ENCODE peak calls at places on chromosome 18, in seven cellular contexts. One of them, this sample, is unnamed.
A peak's percentile ranks its signal among the peaks of the same experiment; 100 is the strongest.

GRCh38 chr18:52340466-52341378 is 725 bp downstream of the DCC start:
- DNase-seq in fibroblast of lung: peak; percentile 21
- DNase-seq in endothelial cell: no peak
- DNase-seq in stimulated activated CD4-positive, alpha-beta T cell treated with anti-CD3 and anti-CD28 coated beads, Interleukin-4, amount 100 ng/mL, for 24 hours: no peak
- DNase-seq in neural progenitor cell: peak; percentile 16
- DNase-seq in GM12891: no peak
- DNase-seq in GM03348: no peak
- DNase-seq in this sample: no peak

GRCh38 chr18:57516068-57516467 is 70.4 kb downstream of the FECH start:
- DNase-seq in fibroblast of lung: no peak
- DNase-seq in endothelial cell: no peak
- DNase-seq in stimulated activated CD4-positive, alpha-beta T cell treated with anti-CD3 and anti-CD28 coated beads, Interleukin-4, amount 100 ng/mL, for 24 hours: no peak
- DNase-seq in neural progenitor cell: no peak
- DNase-seq in GM12891: no peak
- DNase-seq in GM03348: no peak
- DNase-seq in this sample: no peak

GRCh38 chr18:23331091-23331920 is 121.8 kb upstream of the RIOK3 start:
- DNase-seq in fibroblast of lung: no peak
- DNase-seq in endothelial cell: no peak
- DNase-seq in stimulated activated CD4-positive, alpha-beta T cell treated with anti-CD3 and anti-CD28 coated beads, Interleukin-4, amount 100 ng/mL, for 24 hours: no peak
- DNase-seq in neural progenitor cell: no peak
- DNase-seq in GM12891: no peak
- DNase-seq in GM03348: no peak
- DNase-seq in this sample: no peak

GRCh38 chr18:78624646-78625279 is 354.9 kb upstream of the SALL3 start:
- DNase-seq in fibroblast of lung: no peak
- DNase-seq in endothelial cell: no peak
- DNase-seq in stimulated activated CD4-positive, alpha-beta T cell treated with anti-CD3 and anti-CD28 coated beads, Interleukin-4, amount 100 ng/mL, for 24 hours: no peak
- DNase-seq in neural progenitor cell: peak; percentile 30
- DNase-seq in GM12891: no peak
- DNase-seq in GM03348: no peak
- DNase-seq in this sample: no peak

GRCh38 chr18:46832856-46833255 is 76.0 kb upstream of the ST8SIA5 start:
- DNase-seq in fibroblast of lung: no peak
- DNase-seq in endothelial cell: no peak
- DNase-seq in stimulated activated CD4-positive, alpha-beta T cell treated with anti-CD3 and anti-CD28 coated beads, Interleukin-4, amount 100 ng/mL, for 24 hours: no peak
- DNase-seq in neural progenitor cell: no peak
- DNase-seq in GM12891: no peak
- DNase-seq in GM03348: no peak
- DNase-seq in this sample: no peak

GRCh38 chr18:46469186-46469915 is 187.7 kb downstream of the LOXHD1 start:
- DNase-seq in fibroblast of lung: no peak
- DNase-seq in endothelial cell: no peak
- DNase-seq in stimulated activated CD4-positive, alpha-beta T cell treated with anti-CD3 and anti-CD28 coated beads, Interleukin-4, amount 100 ng/mL, for 24 hours: no peak
- DNase-seq in neural progenitor cell: peak; percentile 20
- DNase-seq in GM12891: no peak
- DNase-seq in GM03348: no peak
- DNase-seq in this sample: no peak

GRCh38 chr18:12842459-12843380 is 41.3 kb downstream of the PTPN2 start:
- DNase-seq in fibroblast of lung: no peak
- DNase-seq in endothelial cell: no peak
- DNase-seq in stimulated activated CD4-positive, alpha-beta T cell treated with anti-CD3 and anti-CD28 coated beads, Interleukin-4, amount 100 ng/mL, for 24 hours: no peak
- DNase-seq in neural progenitor cell: no peak
- DNase-seq in GM12891: no peak
- DNase-seq in GM03348: no peak
- DNase-seq in this sample: no peak

GRCh38 chr18:79523738-79524180 is 128.0 kb downstream of the NFATC1 start:
- DNase-seq in fibroblast of lung: no peak
- DNase-seq in endothelial cell: peak; percentile 0
- DNase-seq in stimulated activated CD4-positive, alpha-beta T cell treated with anti-CD3 and anti-CD28 coated beads, Interleukin-4, amount 100 ng/mL, for 24 hours: peak; percentile 87
- DNase-seq in neural progenitor cell: no peak
- DNase-seq in GM12891: no peak
- DNase-seq in GM03348: no peak
- DNase-seq in this sample: peak; percentile 81

GRCh38 chr18:32308493-32309120 is 118.8 kb downstream of the MEP1B start:
- DNase-seq in fibroblast of lung: peak; percentile 82
- DNase-seq in endothelial cell: no peak
- DNase-seq in stimulated activated CD4-positive, alpha-beta T cell treated with anti-CD3 and anti-CD28 coated beads, Interleukin-4, amount 100 ng/mL, for 24 hours: no peak
- DNase-seq in neural progenitor cell: no peak
- DNase-seq in GM12891: no peak
- DNase-seq in GM03348: peak; percentile 84
- DNase-seq in this sample: no peak